ENCODE peak calls at places on chromosome 5, in nine cellular contexts. One of them, this sample, is unnamed. For H3K36me3, the result is how much of the 10 kb centered on the place peaks cover.

GRCh38 chr5:122501087-122501435 is 189.0 kb downstream of the SNCAIP start:
- DNase-seq in IMR-90: peak
- DNase-seq in upper lobe of right lung: no peak
- DNase-seq in fibroblast of lung: peak
- DNase-seq in effector memory CD4-positive, alpha-beta T cell: no peak
- DNase-seq in heart left ventricle: no peak
- DNase-seq in neural progenitor cell: no peak
- DNase-seq in astrocyte: no peak
- DNase-seq in HepG2: no peak
- DNase-seq in this sample: no peak

GRCh38 chr5:1511651-1512540 is 11.9 kb downstream of the LPCAT1 start:
- DNase-seq in IMR-90: peak
- DNase-seq in astrocyte: no peak
- DNase-seq in fibroblast of lung: peak
- DNase-seq in HepG2: no peak
- DNase-seq in heart left ventricle: peak
- DNase-seq in neural progenitor cell: peak
- DNase-seq in upper lobe of right lung: peak
- DNase-seq in effector memory CD4-positive, alpha-beta T cell: no peak
- DNase-seq in this sample: peak

GRCh38 chr5:52997424-52997823 is 8.3 kb downstream of the ITGA2 start:
- DNase-seq in upper lobe of right lung: no peak
- DNase-seq in HepG2: peak
- DNase-seq in effector memory CD4-positive, alpha-beta T cell: no peak
- DNase-seq in heart left ventricle: no peak
- DNase-seq in astrocyte: no peak
- DNase-seq in fibroblast of lung: no peak
- DNase-seq in IMR-90: no peak
- DNase-seq in neural progenitor cell: peak
- DNase-seq in this sample: no peak

GRCh38 chr5:175478384-175479124 is at the start of gene SFXN1:
- DNase-seq in astrocyte: peak
- DNase-seq in heart left ventricle: peak
- DNase-seq in upper lobe of right lung: peak
- DNase-seq in effector memory CD4-positive, alpha-beta T cell: peak
- DNase-seq in HepG2: peak
- DNase-seq in neural progenitor cell: peak
- DNase-seq in IMR-90: peak
- DNase-seq in fibroblast of lung: peak
- DNase-seq in this sample: peak

GRCh38 chr5:169944922-169945675 is 35.2 kb downstream of the INSYN2B start:
- DNase-seq in astrocyte: no peak
- DNase-seq in IMR-90: peak
- DNase-seq in upper lobe of right lung: no peak
- DNase-seq in effector memory CD4-positive, alpha-beta T cell: no peak
- DNase-seq in neural progenitor cell: no peak
- DNase-seq in heart left ventricle: no peak
- DNase-seq in fibroblast of lung: no peak
- DNase-seq in HepG2: no peak
- DNase-seq in this sample: no peak

GRCh38 chr5:67299317-67299716 is 102.7 kb upstream of the CD180 start:
- DNase-seq in astrocyte: peak
- DNase-seq in IMR-90: peak
- DNase-seq in HepG2: no peak
- DNase-seq in heart left ventricle: no peak
- DNase-seq in fibroblast of lung: peak
- DNase-seq in effector memory CD4-positive, alpha-beta T cell: no peak
- DNase-seq in upper lobe of right lung: no peak
- DNase-seq in neural progenitor cell: no peak
- DNase-seq in this sample: no peak

GRCh38 chr5:116675628-116675910 is 100.9 kb upstream of the SEMA6A start:
- DNase-seq in astrocyte: no peak
- DNase-seq in effector memory CD4-positive, alpha-beta T cell: no peak
- DNase-seq in upper lobe of right lung: no peak
- DNase-seq in heart left ventricle: no peak
- DNase-seq in fibroblast of lung: no peak
- DNase-seq in neural progenitor cell: no peak
- DNase-seq in HepG2: no peak
- DNase-seq in IMR-90: no peak
- DNase-seq in this sample: no peak

GRCh38 chr5:60842859-60843692 is 993 bp downstream of the ELOVL7 start:
- DNase-seq in HepG2: no peak
- DNase-seq in effector memory CD4-positive, alpha-beta T cell: no peak
- DNase-seq in upper lobe of right lung: no peak
- DNase-seq in neural progenitor cell: peak
- DNase-seq in IMR-90: no peak
- DNase-seq in heart left ventricle: no peak
- DNase-seq in fibroblast of lung: no peak
- DNase-seq in astrocyte: no peak
- DNase-seq in this sample: no peak

GRCh38 chr5:156498226-156498965 is 171.4 kb downstream of the SGCD start:
- DNase-seq in upper lobe of right lung: no peak
- DNase-seq in effector memory CD4-positive, alpha-beta T cell: no peak
- DNase-seq in fibroblast of lung: no peak
- DNase-seq in IMR-90: peak
- DNase-seq in HepG2: no peak
- DNase-seq in astrocyte: no peak
- DNase-seq in neural progenitor cell: no peak
- DNase-seq in heart left ventricle: no peak
- DNase-seq in this sample: no peak

GRCh38 chr5:112077180-112077579 is 320.2 kb upstream of the NREP start:
- DNase-seq in astrocyte: peak
- DNase-seq in heart left ventricle: no peak
- DNase-seq in HepG2: no peak
- DNase-seq in neural progenitor cell: no peak
- DNase-seq in fibroblast of lung: peak
- DNase-seq in upper lobe of right lung: no peak
- DNase-seq in IMR-90: peak
- DNase-seq in effector memory CD4-positive, alpha-beta T cell: no peak
- DNase-seq in this sample: no peak

GRCh38 chr5:40502045-40502444 is 177.7 kb upstream of the PTGER4 start:
- DNase-seq in IMR-90: no peak
- DNase-seq in heart left ventricle: no peak
- DNase-seq in upper lobe of right lung: no peak
- DNase-seq in fibroblast of lung: no peak
- DNase-seq in HepG2: no peak
- DNase-seq in astrocyte: no peak
- DNase-seq in effector memory CD4-positive, alpha-beta T cell: no peak
- DNase-seq in neural progenitor cell: no peak
- DNase-seq in this sample: no peak

GRCh38 chr5:133247145-133247709 is 195.4 kb downstream of the HSPA4 start:
- DNase-seq in upper lobe of right lung: no peak
- DNase-seq in IMR-90: no peak
- DNase-seq in neural progenitor cell: no peak
- DNase-seq in HepG2: no peak
- DNase-seq in heart left ventricle: no peak
- DNase-seq in fibroblast of lung: no peak
- DNase-seq in astrocyte: no peak
- DNase-seq in effector memory CD4-positive, alpha-beta T cell: no peak
- DNase-seq in this sample: no peak

GRCh38 chr5:73796164-73797141 is 170.5 kb downstream of the ARHGEF28 start:
- DNase-seq in heart left ventricle: no peak
- DNase-seq in neural progenitor cell: no peak
- DNase-seq in fibroblast of lung: peak
- DNase-seq in astrocyte: peak
- DNase-seq in upper lobe of right lung: peak
- DNase-seq in HepG2: peak
- DNase-seq in IMR-90: peak
- DNase-seq in effector memory CD4-positive, alpha-beta T cell: no peak
- DNase-seq in this sample: peak

GRCh38 chr5:148957591-148958202 is 105.2 kb downstream of the SH3TC2 start:
- DNase-seq in heart left ventricle: peak
- DNase-seq in fibroblast of lung: no peak
- DNase-seq in HepG2: peak
- DNase-seq in effector memory CD4-positive, alpha-beta T cell: peak
- DNase-seq in astrocyte: no peak
- DNase-seq in neural progenitor cell: peak
- DNase-seq in upper lobe of right lung: no peak
- DNase-seq in IMR-90: peak
- DNase-seq in this sample: no peak

GRCh38 chr5:86909461-86909881 is 291.7 kb downstream of the COX7C start:
- DNase-seq in upper lobe of right lung: no peak
- DNase-seq in neural progenitor cell: no peak
- DNase-seq in effector memory CD4-positive, alpha-beta T cell: no peak
- DNase-seq in heart left ventricle: no peak
- DNase-seq in astrocyte: peak
- DNase-seq in IMR-90: peak
- DNase-seq in fibroblast of lung: peak
- DNase-seq in HepG2: no peak
- DNase-seq in this sample: no peak

GRCh38 chr5:61669531-61669930 is 337.5 kb downstream of the ZSWIM6 start:
- DNase-seq in effector memory CD4-positive, alpha-beta T cell: no peak
- DNase-seq in neural progenitor cell: no peak
- DNase-seq in heart left ventricle: no peak
- DNase-seq in astrocyte: peak
- DNase-seq in HepG2: no peak
- DNase-seq in fibroblast of lung: peak
- DNase-seq in upper lobe of right lung: no peak
- DNase-seq in IMR-90: no peak
- DNase-seq in this sample: no peak

DNA sequence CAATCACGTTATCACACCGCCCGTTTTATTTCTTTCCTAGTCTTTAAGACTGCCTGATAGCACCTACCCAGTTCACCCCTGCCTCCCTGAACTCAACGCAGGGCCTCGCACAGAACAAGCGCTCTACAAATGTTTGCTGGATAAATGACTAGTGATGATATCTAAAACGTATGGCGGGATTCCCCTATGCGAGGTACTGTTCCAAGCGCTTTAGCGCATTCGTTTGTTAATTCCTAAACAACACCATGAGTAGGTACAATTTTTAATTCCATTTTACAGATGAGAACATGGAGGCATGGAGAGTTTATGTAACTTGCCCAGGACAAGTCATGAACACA is 6.6 kb downstream of the POU4F3 start:
- DNase-seq in astrocyte: no peak
- DNase-seq in upper lobe of right lung: no peak
- DNase-seq in heart left ventricle: no peak
- DNase-seq in IMR-90: no peak
- DNase-seq in HepG2: no peak
- DNase-seq in fibroblast of lung: no peak
- DNase-seq in neural progenitor cell: peak
- DNase-seq in effector memory CD4-positive, alpha-beta T cell: no peak
- DNase-seq in this sample: no peak
- H3K4me3 ChIP-seq in astrocyte: no peak
- H3K4me3 ChIP-seq in upper lobe of right lung: no peak
- H3K4me3 ChIP-seq in heart left ventricle: no peak
- H3K4me3 ChIP-seq in IMR-90: no peak
- H3K4me3 ChIP-seq in HepG2: no peak
- H3K4me3 ChIP-seq in fibroblast of lung: no peak
- H3K4me3 ChIP-seq in neural progenitor cell: peak
- H3K4me3 ChIP-seq in effector memory CD4-positive, alpha-beta T cell: no peak
- H3K4me3 ChIP-seq in this sample: no peak

GRCh38 chr5:172944741-172945140 is 14.5 kb upstream of the RPL26L1 start:
- DNase-seq in neural progenitor cell: no peak
- DNase-seq in heart left ventricle: no peak
- DNase-seq in upper lobe of right lung: no peak
- DNase-seq in IMR-90: peak
- DNase-seq in effector memory CD4-positive, alpha-beta T cell: no peak
- DNase-seq in fibroblast of lung: no peak
- DNase-seq in astrocyte: no peak
- DNase-seq in HepG2: no peak
- DNase-seq in this sample: peak

GRCh38 chr5:172946146-172946545 is 13.1 kb upstream of the RPL26L1 start:
- DNase-seq in IMR-90: no peak
- DNase-seq in neural progenitor cell: no peak
- DNase-seq in astrocyte: no peak
- DNase-seq in fibroblast of lung: no peak
- DNase-seq in upper lobe of right lung: peak
- DNase-seq in effector memory CD4-positive, alpha-beta T cell: no peak
- DNase-seq in heart left ventricle: no peak
- DNase-seq in HepG2: no peak
- DNase-seq in this sample: peak

GRCh38 chr5:172943906-172944305 is 15.3 kb upstream of the RPL26L1 start:
- DNase-seq in upper lobe of right lung: peak
- DNase-seq in fibroblast of lung: no peak
- DNase-seq in effector memory CD4-positive, alpha-beta T cell: no peak
- DNase-seq in astrocyte: no peak
- DNase-seq in heart left ventricle: no peak
- DNase-seq in IMR-90: no peak
- DNase-seq in HepG2: no peak
- DNase-seq in neural progenitor cell: no peak
- DNase-seq in this sample: peak

GRCh38 chr5:172943283-172943841 is 15.9 kb upstream of the RPL26L1 start:
- DNase-seq in upper lobe of right lung: peak
- DNase-seq in astrocyte: peak
- DNase-seq in IMR-90: peak
- DNase-seq in heart left ventricle: peak
- DNase-seq in HepG2: no peak
- DNase-seq in effector memory CD4-positive, alpha-beta T cell: no peak
- DNase-seq in fibroblast of lung: peak
- DNase-seq in neural progenitor cell: peak
- DNase-seq in this sample: peak

GRCh38 chr5:172945151-172945550 is 14.1 kb upstream of the RPL26L1 start:
- DNase-seq in effector memory CD4-positive, alpha-beta T cell: no peak
- DNase-seq in IMR-90: no peak
- DNase-seq in fibroblast of lung: peak
- DNase-seq in neural progenitor cell: no peak
- DNase-seq in HepG2: no peak
- DNase-seq in astrocyte: no peak
- DNase-seq in upper lobe of right lung: no peak
- DNase-seq in heart left ventricle: no peak
- DNase-seq in this sample: peak
- H3K36me3 ChIP-seq in effector memory CD4-positive, alpha-beta T cell: under half
- H3K36me3 ChIP-seq in IMR-90: under half
- H3K36me3 ChIP-seq in fibroblast of lung: under half
- H3K36me3 ChIP-seq in neural progenitor cell: under half
- H3K36me3 ChIP-seq in HepG2: under half
- H3K36me3 ChIP-seq in astrocyte: under half
- H3K36me3 ChIP-seq in upper lobe of right lung: half or more
- H3K36me3 ChIP-seq in heart left ventricle: under half
- H3K36me3 ChIP-seq in this sample: under half

DNA sequence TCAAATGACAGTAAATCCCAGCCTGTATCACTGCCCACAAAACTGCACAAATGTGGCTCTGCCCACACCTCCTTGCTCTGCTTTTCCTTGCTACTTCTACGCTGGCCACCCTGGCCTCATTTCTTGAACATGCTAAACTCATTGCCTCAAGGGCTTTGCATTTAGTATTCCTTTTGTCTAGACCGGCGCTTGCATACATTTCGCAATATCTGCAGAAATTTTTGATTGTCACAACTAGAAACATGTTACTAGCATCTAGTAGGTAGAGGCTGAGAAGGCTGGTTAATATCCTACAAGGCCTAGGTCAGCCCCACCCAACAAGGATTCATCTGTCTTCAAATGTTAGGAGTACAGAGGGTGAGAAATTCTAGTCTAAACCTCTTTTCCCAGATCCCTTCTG is 2357.8 kb downstream of the MAT2B start:
- DNase-seq in upper lobe of right lung: no peak
- DNase-seq in neural progenitor cell: no peak
- DNase-seq in fibroblast of lung: no peak
- DNase-seq in HepG2: no peak
- DNase-seq in IMR-90: no peak
- DNase-seq in effector memory CD4-positive, alpha-beta T cell: no peak
- DNase-seq in astrocyte: no peak
- DNase-seq in heart left ventricle: no peak
- DNase-seq in this sample: no peak
- H3K4me3 ChIP-seq in upper lobe of right lung: no peak
- H3K4me3 ChIP-seq in neural progenitor cell: no peak
- H3K4me3 ChIP-seq in fibroblast of lung: no peak
- H3K4me3 ChIP-seq in HepG2: no peak
- H3K4me3 ChIP-seq in IMR-90: no peak
- H3K4me3 ChIP-seq in effector memory CD4-positive, alpha-beta T cell: no peak
- H3K4me3 ChIP-seq in astrocyte: no peak
- H3K4me3 ChIP-seq in heart left ventricle: no peak
- H3K4me3 ChIP-seq in this sample: no peak

GRCh38 chr5:95895771-95896170 is 65.9 kb downstream of the ELL2 start:
- DNase-seq in fibroblast of lung: peak
- DNase-seq in neural progenitor cell: peak
- DNase-seq in heart left ventricle: no peak
- DNase-seq in astrocyte: peak
- DNase-seq in upper lobe of right lung: no peak
- DNase-seq in HepG2: no peak
- DNase-seq in IMR-90: no peak
- DNase-seq in effector memory CD4-positive, alpha-beta T cell: no peak
- DNase-seq in this sample: no peak
- H3K36me3 ChIP-seq in fibroblast of lung: under half
- H3K36me3 ChIP-seq in neural progenitor cell: under half
- H3K36me3 ChIP-seq in heart left ventricle: under half
- H3K36me3 ChIP-seq in astrocyte: half or more
- H3K36me3 ChIP-seq in upper lobe of right lung: half or more
- H3K36me3 ChIP-seq in HepG2: under half
- H3K36me3 ChIP-seq in IMR-90: half or more
- H3K36me3 ChIP-seq in effector memory CD4-positive, alpha-beta T cell: under half
- H3K36me3 ChIP-seq in this sample: under half